ENCODE peak calls at places on chromosomes 7 and 10, in six cellular contexts. One of them, this sample, is unnamed. For H3K27me3, the result is how much of the 10 kb centered on the place peaks cover.

GRCh38 chr10:70699659-70700174 is 27.4 kb downstream of the ADAMTS14 start:
- DNase-seq in uterus: no peak
- DNase-seq in SJSA1: no peak
- DNase-seq in K562: peak
- DNase-seq in WERI-Rb-1: peak
- DNase-seq in psoas muscle: no peak
- DNase-seq in this sample: no peak

GRCh38 chr10:48453451-48454301 is 147.2 kb downstream of the MAPK8 start:
- DNase-seq in SJSA1: peak
- DNase-seq in uterus: no peak
- DNase-seq in psoas muscle: no peak
- DNase-seq in K562: no peak
- DNase-seq in WERI-Rb-1: no peak
- DNase-seq in this sample: no peak

GRCh38 chr7:114539575-114539974 is 125.0 kb downstream of the FOXP2 start:
- DNase-seq in K562: no peak
- DNase-seq in psoas muscle: no peak
- DNase-seq in uterus: no peak
- DNase-seq in WERI-Rb-1: peak
- DNase-seq in SJSA1: no peak
- DNase-seq in this sample: no peak

GRCh38 chr7:155222046-155222445 is 75.6 kb upstream of the INSIG1 start:
- DNase-seq in uterus: no peak
- DNase-seq in WERI-Rb-1: no peak
- DNase-seq in SJSA1: no peak
- DNase-seq in psoas muscle: no peak
- DNase-seq in K562: no peak
- DNase-seq in this sample: no peak

GRCh38 chr7:20858913-20859312 is 72.2 kb upstream of the SP8 start:
- DNase-seq in K562: no peak
- DNase-seq in psoas muscle: no peak
- DNase-seq in SJSA1: no peak
- DNase-seq in WERI-Rb-1: no peak
- DNase-seq in uterus: no peak
- DNase-seq in this sample: no peak

GRCh38 chr10:96279219-96279641 is 7.9 kb upstream of the BLNK start:
- DNase-seq in uterus: no peak
- DNase-seq in WERI-Rb-1: no peak
- DNase-seq in psoas muscle: no peak
- DNase-seq in K562: no peak
- DNase-seq in SJSA1: no peak
- DNase-seq in this sample: no peak

GRCh38 chr10:132838346-132838970 is 52.5 kb upstream of the NKX6-2 start:
- DNase-seq in SJSA1: no peak
- DNase-seq in WERI-Rb-1: no peak
- DNase-seq in K562: no peak
- DNase-seq in psoas muscle: peak
- DNase-seq in uterus: no peak
- DNase-seq in this sample: no peak

GRCh38 chr10:113104071-113104470 is 154.0 kb downstream of the TCF7L2 start:
- DNase-seq in SJSA1: peak
- DNase-seq in uterus: peak
- DNase-seq in psoas muscle: no peak
- DNase-seq in K562: no peak
- DNase-seq in WERI-Rb-1: no peak
- DNase-seq in this sample: no peak

GRCh38 chr10:94351089-94351488 is 11.7 kb downstream of the NOC3L start:
- DNase-seq in psoas muscle: no peak
- DNase-seq in K562: no peak
- DNase-seq in SJSA1: no peak
- DNase-seq in WERI-Rb-1: no peak
- DNase-seq in uterus: no peak
- DNase-seq in this sample: no peak

GRCh38 chr7:148385009-148385682 is 205.4 kb upstream of the C7orf33 start:
- DNase-seq in WERI-Rb-1: no peak
- DNase-seq in psoas muscle: no peak
- DNase-seq in SJSA1: no peak
- DNase-seq in uterus: no peak
- DNase-seq in K562: no peak
- DNase-seq in this sample: no peak

GRCh38 chr10:125005312-125006187 is 63.6 kb downstream of the ZRANB1 start:
- DNase-seq in K562: no peak
- DNase-seq in WERI-Rb-1: peak
- DNase-seq in psoas muscle: no peak
- DNase-seq in uterus: peak
- DNase-seq in SJSA1: no peak
- DNase-seq in this sample: no peak

GRCh38 chr7:85186521-85187241 is at the start of gene SEMA3D:
- DNase-seq in WERI-Rb-1: peak
- DNase-seq in psoas muscle: peak
- DNase-seq in SJSA1: peak
- DNase-seq in K562: no peak
- DNase-seq in uterus: no peak
- DNase-seq in this sample: peak
- H3K27me3 ChIP-seq in WERI-Rb-1: under half
- H3K27me3 ChIP-seq in psoas muscle: under half
- H3K27me3 ChIP-seq in SJSA1: under half
- H3K27me3 ChIP-seq in K562: under half
- H3K27me3 ChIP-seq in uterus: under half
- H3K27me3 ChIP-seq in this sample: half or more

DNA sequence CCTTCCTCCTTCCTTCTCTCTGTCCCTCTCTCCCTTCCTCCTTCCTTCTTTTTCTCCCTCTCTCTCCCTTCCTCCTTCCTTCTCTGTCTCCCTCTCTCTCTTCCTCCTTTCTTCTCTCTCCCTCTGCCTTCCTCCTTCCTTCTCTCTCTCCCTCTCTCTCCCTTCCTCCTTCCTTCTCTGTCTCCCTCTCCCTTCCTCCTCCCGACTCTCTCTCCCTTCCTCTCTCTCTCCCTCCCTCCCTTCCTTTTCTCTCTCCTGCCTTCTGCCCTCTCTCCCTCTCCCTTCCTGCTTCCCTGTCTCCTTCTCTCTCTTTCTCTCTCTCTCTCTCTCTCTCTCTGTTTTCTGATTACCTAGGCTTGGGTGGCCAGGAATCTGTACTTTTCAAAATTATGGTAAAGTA is 16.6 kb upstream of the GFRA1 start:
- DNase-seq in psoas muscle: no peak
- DNase-seq in K562: no peak
- DNase-seq in SJSA1: no peak
- DNase-seq in uterus: no peak
- DNase-seq in WERI-Rb-1: no peak
- DNase-seq in this sample: no peak
- H3K27me3 ChIP-seq in psoas muscle: under half
- H3K27me3 ChIP-seq in K562: under half
- H3K27me3 ChIP-seq in SJSA1: under half
- H3K27me3 ChIP-seq in uterus: under half
- H3K27me3 ChIP-seq in WERI-Rb-1: under half
- H3K27me3 ChIP-seq in this sample: under half

DNA sequence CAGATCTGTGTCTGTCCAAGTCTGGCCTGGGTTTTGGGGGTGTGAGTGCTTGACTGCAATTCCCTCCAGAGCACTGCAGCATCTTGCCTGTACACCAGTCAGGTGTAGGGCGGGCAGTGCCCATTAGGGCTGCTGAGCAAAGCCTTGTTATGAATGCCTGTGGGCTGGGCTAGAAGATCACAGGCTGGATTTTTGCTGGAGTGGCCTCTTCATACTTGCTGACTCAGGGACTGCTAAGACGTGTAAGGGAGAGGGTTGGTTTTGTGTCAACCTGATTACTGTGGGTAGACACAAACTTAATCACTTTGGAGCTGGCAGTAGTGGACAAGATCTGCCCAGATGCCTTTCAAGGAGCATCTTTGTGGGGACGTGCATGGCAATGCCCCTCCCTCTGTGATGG is 29.6 kb downstream of the DMBT1 start:
- DNase-seq in WERI-Rb-1: no peak
- DNase-seq in K562: no peak
- DNase-seq in psoas muscle: no peak
- DNase-seq in uterus: no peak
- DNase-seq in SJSA1: no peak
- DNase-seq in this sample: no peak
- H3K27me3 ChIP-seq in WERI-Rb-1: under half
- H3K27me3 ChIP-seq in K562: under half
- H3K27me3 ChIP-seq in psoas muscle: under half
- H3K27me3 ChIP-seq in uterus: under half
- H3K27me3 ChIP-seq in SJSA1: under half
- H3K27me3 ChIP-seq in this sample: under half

GRCh38 chr7:157021893-157022680 is 11.6 kb upstream of the MNX1 start:
- DNase-seq in WERI-Rb-1: no peak
- DNase-seq in K562: no peak
- DNase-seq in uterus: no peak
- DNase-seq in SJSA1: no peak
- DNase-seq in psoas muscle: no peak
- DNase-seq in this sample: no peak

GRCh38 chr7:157020514-157021070 is 10.1 kb upstream of the MNX1 start:
- DNase-seq in uterus: no peak
- DNase-seq in WERI-Rb-1: no peak
- DNase-seq in psoas muscle: no peak
- DNase-seq in K562: no peak
- DNase-seq in SJSA1: no peak
- DNase-seq in this sample: no peak

GRCh38 chr7:157019718-157020451 is 9.4 kb upstream of the MNX1 start:
- DNase-seq in K562: no peak
- DNase-seq in uterus: no peak
- DNase-seq in psoas muscle: no peak
- DNase-seq in SJSA1: no peak
- DNase-seq in WERI-Rb-1: no peak
- DNase-seq in this sample: no peak

GRCh38 chr7:157022681-157023588 is 12.5 kb upstream of the MNX1 start:
- DNase-seq in K562: no peak
- DNase-seq in psoas muscle: no peak
- DNase-seq in SJSA1: no peak
- DNase-seq in WERI-Rb-1: peak
- DNase-seq in uterus: no peak
- DNase-seq in this sample: no peak

GRCh38 chr7:157021071-157021891 is 10.8 kb upstream of the MNX1 start:
- DNase-seq in K562: no peak
- DNase-seq in WERI-Rb-1: no peak
- DNase-seq in psoas muscle: no peak
- DNase-seq in SJSA1: no peak
- DNase-seq in uterus: no peak
- DNase-seq in this sample: no peak
- H3K27me3 ChIP-seq in K562: half or more
- H3K27me3 ChIP-seq in WERI-Rb-1: under half
- H3K27me3 ChIP-seq in psoas muscle: half or more
- H3K27me3 ChIP-seq in SJSA1: half or more
- H3K27me3 ChIP-seq in uterus: under half
- H3K27me3 ChIP-seq in this sample: half or more

GRCh38 chr7:127618775-127619174 is 833 bp upstream of the PAX4 start:
- DNase-seq in psoas muscle: no peak
- DNase-seq in uterus: no peak
- DNase-seq in WERI-Rb-1: no peak
- DNase-seq in K562: no peak
- DNase-seq in SJSA1: no peak
- DNase-seq in this sample: no peak
- H3K27me3 ChIP-seq in psoas muscle: under half
- H3K27me3 ChIP-seq in uterus: under half
- H3K27me3 ChIP-seq in WERI-Rb-1: under half
- H3K27me3 ChIP-seq in K562: under half
- H3K27me3 ChIP-seq in SJSA1: half or more
- H3K27me3 ChIP-seq in this sample: half or more

GRCh38 chr7:70574970-70575799 is 556.8 kb upstream of the GALNT17 start:
- DNase-seq in K562: no peak
- DNase-seq in WERI-Rb-1: peak
- DNase-seq in SJSA1: no peak
- DNase-seq in uterus: no peak
- DNase-seq in psoas muscle: no peak
- DNase-seq in this sample: no peak

GRCh38 chr7:70582921-70583895 is 548.7 kb upstream of the GALNT17 start:
- DNase-seq in uterus: no peak
- DNase-seq in psoas muscle: no peak
- DNase-seq in WERI-Rb-1: peak
- DNase-seq in SJSA1: no peak
- DNase-seq in K562: no peak
- DNase-seq in this sample: no peak

GRCh38 chr7:70580161-70580560 is 551.8 kb upstream of the GALNT17 start:
- DNase-seq in SJSA1: no peak
- DNase-seq in psoas muscle: no peak
- DNase-seq in K562: no peak
- DNase-seq in WERI-Rb-1: no peak
- DNase-seq in uterus: no peak
- DNase-seq in this sample: no peak

GRCh38 chr7:70578131-70578530 is 553.8 kb upstream of the GALNT17 start:
- DNase-seq in psoas muscle: no peak
- DNase-seq in K562: no peak
- DNase-seq in WERI-Rb-1: no peak
- DNase-seq in uterus: no peak
- DNase-seq in SJSA1: no peak
- DNase-seq in this sample: no peak

GRCh38 chr7:70579397-70580097 is 552.4 kb upstream of the GALNT17 start:
- DNase-seq in K562: no peak
- DNase-seq in WERI-Rb-1: no peak
- DNase-seq in psoas muscle: no peak
- DNase-seq in SJSA1: no peak
- DNase-seq in uterus: no peak
- DNase-seq in this sample: no peak
- H3K27me3 ChIP-seq in K562: under half
- H3K27me3 ChIP-seq in WERI-Rb-1: under half
- H3K27me3 ChIP-seq in psoas muscle: under half
- H3K27me3 ChIP-seq in SJSA1: under half
- H3K27me3 ChIP-seq in uterus: under half
- H3K27me3 ChIP-seq in this sample: under half

DNA sequence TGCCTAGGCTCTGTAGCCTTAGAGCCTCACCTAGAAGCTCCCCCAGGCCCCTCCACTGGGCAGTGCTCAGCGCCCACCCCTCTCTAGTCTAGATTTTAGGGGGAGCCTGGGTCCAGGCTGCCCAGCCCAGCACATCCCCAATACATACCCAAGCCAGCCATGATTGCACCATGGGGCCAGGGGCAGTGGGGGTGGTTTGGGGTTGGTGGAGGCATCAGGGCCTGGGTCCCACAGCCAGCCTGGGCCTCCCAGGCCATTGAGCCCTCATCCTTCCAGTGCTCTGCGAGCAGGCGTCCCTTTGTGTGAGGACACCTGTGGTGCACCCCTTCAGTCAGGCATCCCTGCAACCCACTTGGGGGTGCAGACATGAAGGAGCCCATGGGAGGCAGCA is 76.9 kb upstream of the RET start:
- DNase-seq in uterus: no peak
- DNase-seq in SJSA1: peak
- DNase-seq in WERI-Rb-1: no peak
- DNase-seq in psoas muscle: no peak
- DNase-seq in K562: peak
- DNase-seq in this sample: no peak
- H3K27me3 ChIP-seq in uterus: under half
- H3K27me3 ChIP-seq in SJSA1: under half
- H3K27me3 ChIP-seq in WERI-Rb-1: half or more
- H3K27me3 ChIP-seq in psoas muscle: under half
- H3K27me3 ChIP-seq in K562: under half
- H3K27me3 ChIP-seq in this sample: under half